ENCODE peak calls at places on chromosomes 13 and 19, in five cellular contexts. X, B, U, Y and S are unnamed samples.

GRCh38 chr19:18657590-18658365 is 20.9 kb downstream of the KLHL26 start:
- ATAC-seq in X (no peak), B (peak; percentile 68), U (no peak), Y (peak; percentile 74), S (no peak)

GRCh38 chr19:12847159-12848139 is 9.1 kb downstream of the MAST1 start:
- ATAC-seq in X (peak; percentile 98), B (peak; percentile 95), U (peak; percentile 99), Y (peak; percentile 98), S (peak; percentile 94)

GRCh38 chr19:45428385-45429231 is 4.9 kb upstream of the ERCC1 start:
- ATAC-seq in X (no peak), B (no peak), U (peak; percentile 9), Y (peak; percentile 44), S (no peak)

GRCh38 chr19:30848626-30849322 is 476.6 kb downstream of the ZNF536 start:
- ATAC-seq in X (no peak), B (no peak), U (no peak), Y (no peak), S (no peak)

GRCh38 chr19:15365264-15365663 is 14.3 kb downstream of the AKAP8 start:
- ATAC-seq in X (no peak), B (no peak), U (no peak), Y (no peak), S (no peak)

GRCh38 chr19:35399231-35399630 is 28.4 kb downstream of the GPR42 start:
- ATAC-seq in X (no peak), B (no peak), U (no peak), Y (no peak), S (no peak)

GRCh38 chr13:46648166-46648607 is 95.2 kb downstream of the LRCH1 start:
- ATAC-seq in X (peak; percentile 63), B (peak; percentile 83), U (peak; percentile 74), Y (no peak), S (peak; percentile 74)

GRCh38 chr19:51398096-51398704 is 7.8 kb upstream of the C19orf84 start:
- ATAC-seq in X (no peak), B (no peak), U (no peak), Y (no peak), S (no peak)

GRCh38 chr19:40739030-40739839 is 11.0 kb downstream of the ACTMAP start:
- ATAC-seq in X (no peak), B (no peak), U (no peak), Y (no peak), S (no peak)

GRCh38 chr13:87538366-87539052 is 132.7 kb upstream of the SLITRK5 start:
- ATAC-seq in X (no peak), B (no peak), U (no peak), Y (no peak), S (no peak)

GRCh38 chr13:110018009-110018408 is 231.6 kb upstream of the IRS2 start:
- ATAC-seq in X (no peak), B (no peak), U (peak; percentile 37), Y (no peak), S (no peak)

GRCh38 chr19:10390652-10391286 is 10.4 kb upstream of the TYK2 start:
- ATAC-seq in X (peak; percentile 24), B (no peak), U (peak; percentile 74), Y (peak; percentile 55), S (peak; percentile 69)

GRCh38 chr19:43450545-43450997 is 14.8 kb downstream of the LYPD3 start:
- ATAC-seq in X (no peak), B (no peak), U (no peak), Y (no peak), S (no peak)

GRCh38 chr13:74077847-74078246 is 56.4 kb downstream of the KLF12 start:
- ATAC-seq in X (no peak), B (no peak), U (no peak), Y (no peak), S (no peak)

GRCh38 chr13:20814224-20814910 is 40.6 kb upstream of the EEF1AKMT1 start:
- ATAC-seq in X (no peak), B (no peak), U (peak; percentile 92), Y (peak; percentile 90), S (peak; percentile 86)

GRCh38 chr13:77779461-77780272 is 82.2 kb downstream of the SLAIN1 start:
- ATAC-seq in X (peak; percentile 68), B (peak; percentile 49), U (peak; percentile 76), Y (peak; percentile 44), S (peak; percentile 75)

GRCh38 chr19:19315444-19315843 is 4.9 kb downstream of the SUGP1 start:
- ATAC-seq in X (no peak), B (no peak), U (no peak), Y (no peak), S (no peak)

GRCh38 chr19:51227324-51227723 is 2.4 kb downstream of the CD33 start:
- ATAC-seq in X (no peak), B (no peak), U (no peak), Y (no peak), S (no peak)

GRCh38 chr13:23743269-23743668 is 145.9 kb downstream of the MIPEP start:
- ATAC-seq in X (peak; percentile 91), B (no peak), U (no peak), Y (peak; percentile 55), S (peak; percentile 36)

GRCh38 chr13:22412452-22412851 is 741.6 kb downstream of the FGF9 start:
- ATAC-seq in X (no peak), B (no peak), U (no peak), Y (no peak), S (no peak)

GRCh38 chr19:29810504-29810871 is 1.3 kb upstream of the CCNE1 start:
- ATAC-seq in X (no peak), B (no peak), U (no peak), Y (no peak), S (peak; percentile 15)

GRCh38 chr19:45123440-45123850 is 30.5 kb downstream of the PPP1R37 start:
- ATAC-seq in X (no peak), B (no peak), U (no peak), Y (no peak), S (peak; percentile 91)

GRCh38 chr13:50729177-50729576 is 114.3 kb downstream of the DLEU7 start:
- ATAC-seq in X (no peak), B (no peak), U (no peak), Y (no peak), S (no peak)

GRCh38 chr19:18939922-18940775 is 868 bp downstream of the HOMER3 start:
- ATAC-seq in X (peak; percentile 33), B (peak; percentile 47), U (peak; percentile 78), Y (peak; percentile 67), S (peak; percentile 61)

GRCh38 chr19:39179754-39180153 is 17.0 kb upstream of the NCCRP1 start:
- ATAC-seq in X (no peak), B (no peak), U (no peak), Y (no peak), S (no peak)

GRCh38 chr19:48000846-48001245 is 6.4 kb downstream of the ELSPBP1 start:
- ATAC-seq in X (no peak), B (no peak), U (no peak), Y (no peak), S (no peak)

GRCh38 chr13:112965103-112965502 is 3.9 kb upstream of the MCF2L start:
- ATAC-seq in X (no peak), B (no peak), U (no peak), Y (no peak), S (no peak)